ENCODE peak calls at places on chromosomes 16 and 17, in five cellular contexts. H, R, I, O and Y are unnamed samples.

GRCh38 chr17:45320349-45320930 is 3.6 kb upstream of the MAP3K14 start:
- DNase-seq in H (no peak), R (no peak), I (peak), O (peak), Y (no peak)

GRCh38 chr17:17494499-17495447 is 1.4 kb downstream of the RASD1 start:
- DNase-seq in H (no peak), R (peak), I (peak), O (no peak), Y (peak)

GRCh38 chr17:75036643-75037268 is 10.0 kb downstream of the ATP5PD start:
- DNase-seq in H (peak), R (no peak), I (peak), O (no peak), Y (no peak)

GRCh38 chr16:53083123-53083522 is 28.3 kb downstream of the CHD9 start:
- DNase-seq in H (no peak), R (no peak), I (no peak), O (no peak), Y (no peak)

GRCh38 chr16:49498241-49499017 is 124.8 kb downstream of the C16orf78 start:
- DNase-seq in H (no peak), R (no peak), I (no peak), O (no peak), Y (no peak)

GRCh38 chr17:55116440-55116914 is 147.9 kb downstream of the STXBP4 start:
- DNase-seq in H (no peak), R (no peak), I (peak), O (no peak), Y (no peak)

GRCh38 chr16:30958164-30959083 is 870 bp downstream of the SETD1A start:
- DNase-seq in H (peak), R (peak), I (peak), O (peak), Y (peak)

GRCh38 chr16:56423584-56424403 is 1.6 kb downstream of the AMFR start:
- DNase-seq in H (no peak), R (peak), I (no peak), O (no peak), Y (no peak)

GRCh38 chr17:64491034-64491860 is 5.6 kb downstream of the POLG2 start:
- DNase-seq in H (no peak), R (peak), I (peak), O (peak), Y (peak)

GRCh38 chr16:58462997-58463891 is 36.7 kb upstream of the NDRG4 start:
- DNase-seq in H (no peak), R (no peak), I (no peak), O (no peak), Y (peak)

GRCh38 chr17:44707755-44708400 is 587 bp upstream of the DBF4B start:
- DNase-seq in H (no peak), R (no peak), I (peak), O (peak), Y (no peak)

GRCh38 chr16:89460556-89460955 is 29.8 kb downstream of the ANKRD11 start:
- DNase-seq in H (no peak), R (no peak), I (no peak), O (no peak), Y (no peak)

GRCh38 chr16:84643180-84643583 is 5.1 kb upstream of the KLHL36 start:
- DNase-seq in H (no peak), R (peak), I (peak), O (peak), Y (no peak)

GRCh38 chr16:27781195-27781524 is 231.2 kb downstream of the KATNIP start:
- DNase-seq in H (no peak), R (peak), I (no peak), O (no peak), Y (no peak)

GRCh38 chr17:20010099-20010863 is 1.1 kb downstream of the SPECC1 start:
- DNase-seq in H (peak), R (peak), I (peak), O (peak), Y (peak)

GRCh38 chr17:34981538-34982241 is 1.4 kb downstream of the LIG3 start:
- DNase-seq in H (no peak), R (peak), I (no peak), O (no peak), Y (peak)

GRCh38 chr17:11704041-11704440 is 105.8 kb downstream of the DNAH9 start:
- DNase-seq in H (no peak), R (no peak), I (no peak), O (no peak), Y (no peak)

GRCh38 chr17:79618383-79619067 is 7.7 kb upstream of the RBFOX3 start:
- DNase-seq in H (no peak), R (no peak), I (no peak), O (no peak), Y (no peak)

GRCh38 chr16:68244903-68245853 is at the start of gene PLA2G15:
- DNase-seq in H (peak), R (peak), I (peak), O (peak), Y (peak)

GRCh38 chr16:50546125-50546524 is 2.1 kb upstream of the NKD1 start:
- DNase-seq in H (no peak), R (no peak), I (no peak), O (no peak), Y (no peak)

GRCh38 chr17:63700528-63701441 is 860 bp upstream of the LIMD2 start:
- DNase-seq in H (no peak), R (peak), I (no peak), O (no peak), Y (peak)

GRCh38 chr16:88377961-88378360 is 4.8 kb upstream of the ZNF469 start:
- DNase-seq in H (no peak), R (no peak), I (no peak), O (no peak), Y (no peak)

GRCh38 chr16:82657239-82657638 is 30.5 kb downstream of the CDH13 start:
- DNase-seq in H (no peak), R (peak), I (peak), O (no peak), Y (no peak)

GRCh38 chr16:70715860-70716357 is 30.1 kb upstream of the MTSS2 start:
- DNase-seq in H (no peak), R (no peak), I (peak), O (no peak), Y (no peak)

GRCh38 chr17:50618300-50618699 is 16.4 kb upstream of the ABCC3 start:
- DNase-seq in H (no peak), R (no peak), I (no peak), O (no peak), Y (no peak)

GRCh38 chr17:78882546-78883089 is 20.4 kb downstream of the CEP295NL start:
- DNase-seq in H (no peak), R (no peak), I (no peak), O (peak), Y (no peak)

GRCh38 chr16:12801511-12802042 is 2.1 kb downstream of the CPPED1 start:
- DNase-seq in H (no peak), R (peak), I (no peak), O (peak), Y (no peak)

GRCh38 chr17:74599531-74599939 is 7.5 kb upstream of the CD300LD start:
- DNase-seq in H (no peak), R (no peak), I (no peak), O (no peak), Y (no peak)

GRCh38 chr17:1718362-1719165 is 5.9 kb upstream of the WDR81 start:
- DNase-seq in H (no peak), R (no peak), I (no peak), O (no peak), Y (no peak)

GRCh38 chr17:50565559-50566350 is 5.2 kb downstream of the CACNA1G start:
- DNase-seq in H (no peak), R (peak), I (no peak), O (no peak), Y (peak)

GRCh38 chr16:66251406-66252160 is 114.9 kb upstream of the CDH5 start:
- DNase-seq in H (no peak), R (no peak), I (no peak), O (no peak), Y (no peak)

GRCh38 chr17:4846635-4847390 is 13.7 kb downstream of the MINK1 start:
- DNase-seq in H (no peak), R (no peak), I (no peak), O (no peak), Y (no peak)

GRCh38 chr17:57086069-57086930 is 1.3 kb downstream of the AKAP1 start:
- DNase-seq in H (no peak), R (peak), I (peak), O (no peak), Y (peak)

GRCh38 chr17:82449883-82450356 is 632 bp downstream of the CYBC1 start:
- DNase-seq in H (no peak), R (no peak), I (no peak), O (no peak), Y (no peak)

GRCh38 chr16:67530013-67530939 is 1.6 kb downstream of the RIPOR1 start:
- DNase-seq in H (no peak), R (peak), I (peak), O (no peak), Y (peak)

GRCh38 chr17:49191407-49191916 is 18.9 kb downstream of the GNGT2 start:
- DNase-seq in H (no peak), R (no peak), I (no peak), O (no peak), Y (no peak)

GRCh38 chr16:49440156-49441065 is 66.8 kb downstream of the C16orf78 start:
- DNase-seq in H (no peak), R (no peak), I (no peak), O (no peak), Y (peak)

GRCh38 chr16:79099701-79100100 is 500.8 kb downstream of the MAF start:
- DNase-seq in H (no peak), R (no peak), I (no peak), O (no peak), Y (no peak)

GRCh38 chr16:31452631-31453106 is 6.6 kb upstream of the ARMC5 start:
- DNase-seq in H (no peak), R (peak), I (peak), O (peak), Y (no peak)

DNA sequence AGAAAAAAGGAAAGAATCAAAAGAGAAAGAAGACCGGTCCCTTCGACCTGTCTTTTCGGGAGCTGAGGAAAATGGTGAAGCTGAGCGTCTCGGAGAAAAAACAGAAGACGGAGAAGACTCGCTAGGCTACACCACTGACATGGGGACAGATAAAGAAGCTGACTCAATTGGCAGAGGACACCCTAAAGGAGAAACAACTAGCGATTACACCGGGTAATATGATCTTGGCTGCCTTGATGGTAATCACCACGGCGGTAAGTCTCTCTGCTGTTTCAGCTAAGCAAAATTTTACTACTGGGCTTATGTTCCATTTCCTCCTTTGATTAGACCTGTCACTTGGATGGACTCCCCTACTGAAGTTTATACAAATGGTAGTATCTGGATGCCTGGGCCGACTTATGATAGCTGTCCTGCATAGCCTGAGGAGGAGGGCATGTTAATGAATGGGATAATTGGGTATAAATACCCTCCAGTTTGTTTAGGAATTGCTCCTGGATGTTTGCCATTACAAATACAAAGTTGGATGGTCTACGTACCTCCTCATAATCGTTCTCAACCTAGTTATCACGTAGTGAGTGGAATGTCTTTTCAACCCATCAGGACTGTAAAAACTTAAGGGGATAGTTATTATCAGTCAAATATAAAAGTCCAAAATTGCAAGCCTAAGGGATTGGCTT is 24.1 kb downstream of the ALOX15B start:
- DNase-seq in H (no peak), R (peak), I (no peak), O (no peak), Y (no peak)
- H2AFZ ChIP-seq in H (no peak), R (no peak), I (peak), O (no peak), Y (no peak)

GRCh38 chr17:47363171-47363570 is 39.4 kb downstream of the EFCAB13 start:
- DNase-seq in H (no peak), R (no peak), I (no peak), O (no peak), Y (no peak)

GRCh38 chr17:47352848-47353247 is 29.1 kb downstream of the EFCAB13 start:
- DNase-seq in H (no peak), R (no peak), I (no peak), O (no peak), Y (no peak)

DNA sequence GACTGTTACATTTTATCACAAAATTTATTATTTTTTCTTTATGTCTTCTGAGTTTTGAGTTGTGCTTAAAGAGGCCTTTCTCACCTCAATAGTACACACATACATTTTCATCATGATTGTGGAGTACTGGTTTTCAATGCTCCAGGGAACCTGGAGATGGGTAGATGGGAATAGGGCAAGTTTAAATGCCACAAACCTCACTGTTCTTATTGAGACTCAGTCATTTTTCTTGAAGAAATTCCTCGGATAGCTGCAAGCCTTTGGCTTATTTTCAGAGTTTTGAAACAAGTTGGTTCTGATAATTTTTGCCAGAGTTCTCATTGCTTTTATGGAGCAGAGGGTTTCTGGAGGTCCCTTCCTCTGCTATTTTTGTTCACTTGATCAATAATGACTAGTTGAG is 34.9 kb downstream of the EFCAB13 start:
- DNase-seq in H (no peak), R (no peak), I (no peak), O (no peak), Y (no peak)
- H2AFZ ChIP-seq in H (no peak), R (no peak), I (no peak), O (no peak), Y (no peak)

GRCh38 chr17:43025290-43025657 is 243 bp downstream of the RND2 start:
- DNase-seq in H (no peak), R (no peak), I (no peak), O (no peak), Y (no peak)
- H2AFZ ChIP-seq in H (no peak), R (peak), I (no peak), O (no peak), Y (peak)

GRCh38 chr17:39755550-39756375 is 18.0 kb downstream of the GRB7 start:
- DNase-seq in H (no peak), R (peak), I (no peak), O (no peak), Y (no peak)
- H2AFZ ChIP-seq in H (no peak), R (no peak), I (no peak), O (no peak), Y (peak)

DNA sequence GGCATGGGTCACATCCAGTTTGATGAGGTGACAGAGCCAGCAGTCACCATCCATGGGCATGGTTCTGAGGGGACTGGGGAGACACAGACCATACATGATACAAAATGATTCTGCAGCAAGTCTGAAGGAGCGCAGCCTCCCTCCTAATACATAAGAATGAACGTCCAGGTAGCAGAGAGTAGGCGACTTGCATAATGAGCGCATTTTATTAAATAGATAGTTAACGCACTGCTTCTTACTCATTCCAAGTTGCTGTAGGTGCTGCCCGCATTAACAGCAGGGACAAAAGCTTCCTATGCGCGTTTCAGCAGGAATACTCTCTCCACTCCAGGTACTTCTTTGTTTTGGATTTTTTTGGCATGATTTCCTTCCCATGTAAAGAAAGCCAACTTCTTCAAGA is 73.8 kb downstream of the SLC5A11 start:
- DNase-seq in H (no peak), R (no peak), I (no peak), O (no peak), Y (no peak)
- H2AFZ ChIP-seq in H (no peak), R (no peak), I (no peak), O (no peak), Y (no peak)

GRCh38 chr16:11586375-11586855 is 304 bp downstream of the LITAF start:
- DNase-seq in H (no peak), R (no peak), I (no peak), O (no peak), Y (no peak)

GRCh38 chr16:11585460-11586374 is 1.0 kb downstream of the LITAF start:
- DNase-seq in H (no peak), R (peak), I (no peak), O (no peak), Y (no peak)

GRCh38 chr16:11586856-11587642 is at the start of gene LITAF:
- DNase-seq in H (no peak), R (peak), I (peak), O (no peak), Y (peak)

GRCh38 chr16:11587643-11588247 is 1.0 kb upstream of the LITAF start:
- DNase-seq in H (no peak), R (no peak), I (no peak), O (no peak), Y (no peak)

DNA sequence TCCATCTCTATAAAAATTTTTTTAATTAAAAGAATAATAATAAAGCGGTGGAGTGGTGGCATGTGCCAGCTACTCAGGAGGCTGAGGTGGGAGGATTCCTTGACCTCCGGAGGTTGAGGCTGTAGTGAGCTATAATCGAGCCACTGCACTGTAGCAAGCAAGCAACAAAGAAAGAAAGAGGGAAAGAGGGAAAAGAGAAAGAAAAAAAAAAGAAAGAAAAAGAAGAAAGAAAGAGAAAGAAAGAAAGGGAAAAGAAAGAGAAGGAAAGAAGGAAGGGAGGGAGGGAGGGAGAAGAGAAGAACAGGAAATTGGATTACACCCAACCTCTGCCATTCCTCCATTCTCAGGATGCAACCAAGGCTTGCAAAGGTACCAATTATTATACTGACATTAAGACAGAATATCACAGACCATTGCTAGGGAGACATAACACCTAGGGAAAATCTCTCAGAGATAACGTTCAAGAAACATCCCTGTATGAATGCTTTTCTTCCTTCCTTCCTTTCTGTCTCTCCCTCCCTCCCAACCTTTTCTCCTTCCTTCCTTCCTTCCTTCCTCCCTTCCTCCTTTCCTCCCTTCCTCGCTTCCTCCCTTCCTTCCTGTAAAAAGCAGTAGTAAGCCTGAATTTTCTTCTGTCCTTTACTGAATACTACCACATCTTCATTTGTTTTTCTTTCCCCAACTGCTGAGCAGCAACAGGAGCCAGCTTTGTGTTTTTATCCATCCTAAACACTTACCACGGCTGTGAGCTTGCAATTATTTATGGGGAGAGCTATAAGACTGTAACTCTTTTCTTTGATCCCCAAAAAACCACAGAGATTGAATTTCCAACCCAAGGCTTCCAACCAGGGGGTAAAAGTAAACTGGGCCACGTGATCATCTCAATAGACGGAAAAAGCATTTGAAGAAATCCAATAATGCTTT is 1.9 kb upstream of the LITAF start:
- DNase-seq in H (no peak), R (no peak), I (no peak), O (no peak), Y (no peak)
- H2AFZ ChIP-seq in H (no peak), R (no peak), I (no peak), O (no peak), Y (no peak)